ENCODE peak calls at places on chromosome 17, in four cellular contexts. I, L, M and F are unnamed samples.

GRCh38 chr17:5115673-5116651 is at the start of gene USP6:
- DNase-seq in L (no peak), I (peak), M (no peak), F (no peak)

GRCh38 chr17:68097161-68097805 is 61.7 kb downstream of the KPNA2 start:
- DNase-seq in M (no peak), L (no peak), I (no peak), F (no peak)

GRCh38 chr17:78300962-78301820 is 58.7 kb downstream of the SOCS3 start:
- DNase-seq in L (no peak), M (no peak), I (no peak), F (no peak)

GRCh38 chr17:40035162-40035559 is 19.0 kb downstream of the MED24 start:
- DNase-seq in I (no peak), L (no peak), M (no peak), F (no peak)

GRCh38 chr17:7042507-7043194 is 1.2 kb downstream of the SLC16A11 start:
- DNase-seq in I (no peak), L (no peak), M (peak), F (no peak)

GRCh38 chr17:324151-324571 is 28.4 kb downstream of the RPH3AL start:
- DNase-seq in M (no peak), I (no peak), L (no peak), F (no peak)

GRCh38 chr17:39235555-39236221 is 9.9 kb upstream of the STAC2 start:
- DNase-seq in I (no peak), M (peak), L (no peak), F (no peak)

GRCh38 chr17:77349976-77350830 is 209.4 kb downstream of the SEC14L1 start:
- DNase-seq in I (peak), L (no peak), M (no peak), F (peak)

GRCh38 chr17:50102164-50102991 is 7.2 kb downstream of the PDK2 start:
- DNase-seq in M (no peak), I (peak), L (no peak), F (peak)

GRCh38 chr17:43758497-43759174 is at the start of gene SOST:
- DNase-seq in L (no peak), I (no peak), M (no peak), F (no peak)

GRCh38 chr17:51419476-51419875 is 159.1 kb downstream of the UTP18 start:
- DNase-seq in M (no peak), L (no peak), I (no peak), F (no peak)

GRCh38 chr17:15963670-15964110 is 18.8 kb downstream of the ADORA2B start:
- DNase-seq in I (no peak), L (no peak), M (no peak), F (no peak)

GRCh38 chr17:76039121-76039520 is 12.0 kb upstream of the EVPL start:
- DNase-seq in M (no peak), I (no peak), L (no peak), F (no peak)
- H3K27ac ChIP-seq in M (no peak), I (no peak), L (no peak), F (no peak)

DNA sequence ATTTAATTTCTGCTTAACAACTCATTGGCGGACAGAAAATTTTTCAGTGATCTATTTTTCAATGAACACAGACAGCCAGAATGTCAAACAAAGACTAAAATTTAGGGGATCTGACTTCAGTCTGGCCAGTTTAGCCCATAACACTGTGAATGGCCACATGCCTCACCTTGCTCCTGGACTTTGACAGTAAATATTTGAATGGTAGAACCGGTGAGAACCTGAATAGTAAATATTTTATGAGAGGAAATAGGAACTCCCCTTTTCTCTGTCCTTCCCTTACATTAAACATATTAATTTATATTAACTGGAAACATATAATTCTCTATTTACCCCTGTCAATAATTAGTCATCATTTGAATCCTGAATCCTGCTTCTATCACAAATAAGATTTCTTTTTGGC is 942.1 kb downstream of the KCNJ2 start:
- DNase-seq in I (no peak), L (no peak), M (no peak), F (no peak)
- H3K4me3 ChIP-seq in I (no peak), L (no peak), M (no peak), F (no peak)

GRCh38 chr17:79987890-79988162 is 47.8 kb downstream of the TBC1D16 start:
- DNase-seq in I (no peak), M (no peak), L (no peak), F (no peak)
- H3K27ac ChIP-seq in I (peak), M (no peak), L (peak), F (no peak)

GRCh38 chr17:14737984-14738651 is 437.2 kb downstream of the HS3ST3B1 start:
- DNase-seq in L (peak), I (no peak), M (no peak), F (peak)
- H3K4me3 ChIP-seq in L (no peak), I (no peak), M (no peak), F (no peak)

GRCh38 chr17:62995377-62995885 is 29.4 kb downstream of the TANC2 start:
- DNase-seq in M (no peak), I (no peak), L (no peak), F (no peak)

GRCh38 chr17:62996221-62996620 is 30.2 kb downstream of the TANC2 start:
- DNase-seq in I (no peak), M (no peak), L (no peak), F (no peak)

GRCh38 chr17:62998665-62999393 is 32.8 kb downstream of the TANC2 start:
- DNase-seq in M (no peak), I (no peak), L (no peak), F (no peak)

GRCh38 chr17:62994931-62995330 is 28.9 kb downstream of the TANC2 start:
- DNase-seq in L (no peak), I (no peak), M (no peak), F (no peak)
- H3K27ac ChIP-seq in L (no peak), I (no peak), M (no peak), F (no peak)

GRCh38 chr17:61395983-61396585 is 3.6 kb upstream of the TBX2 start:
- DNase-seq in M (no peak), I (no peak), L (no peak), F (no peak)
- H3K4me3 ChIP-seq in M (no peak), I (peak), L (peak), F (peak)